ENCODE peak calls at places on chromosomes 16 and 17, in four cellular contexts. U is testis; E is ELF-1; Z is stimulated activated CD4-positive, alpha-beta T cell treated with anti-CD3 and anti-CD28 coated beads, Interleukin-12 subunit alpha, Interleukin-12 subunit beta, amount 100 ng/mL, for 48 hours. I is an unnamed sample.

GRCh38 chr17:81234506-81234855 is 4.4 kb downstream of the TEPSIN start:
- DNase-seq in U (no peak), E (no peak), Z (no peak), I (no peak)

GRCh38 chr17:1001640-1002411 is 4.9 kb downstream of the TIMM22 start:
- DNase-seq in U (no peak), E (no peak), Z (no peak), I (no peak)

GRCh38 chr17:2982854-2983636 is 80.4 kb downstream of the OR1D5 start:
- DNase-seq in U (peak), E (peak), Z (no peak), I (no peak)

GRCh38 chr17:50354776-50355175 is 8.8 kb downstream of the XYLT2 start:
- DNase-seq in U (no peak), E (no peak), Z (no peak), I (no peak)

GRCh38 chr17:36503456-36504155 is 17.1 kb downstream of the ZNHIT3 start:
- DNase-seq in U (no peak), E (no peak), Z (no peak), I (no peak)

GRCh38 chr16:2988590-2989099 is 8.4 kb upstream of the PKMYT1 start:
- DNase-seq in U (no peak), E (no peak), Z (no peak), I (no peak)

GRCh38 chr17:81923302-81924260 is 4.0 kb downstream of the MAFG start:
- DNase-seq in U (peak), E (peak), Z (no peak), I (no peak)

GRCh38 chr16:88854306-88855111 is 2.2 kb downstream of the GALNS start:
- DNase-seq in U (no peak), E (no peak), Z (no peak), I (no peak)

GRCh38 chr17:47719411-47720152 is 13.5 kb upstream of the TBX21 start:
- DNase-seq in U (no peak), E (no peak), Z (peak), I (no peak)

GRCh38 chr16:62256406-62256805 is 220.2 kb upstream of the CDH8 start:
- DNase-seq in U (no peak), E (no peak), Z (no peak), I (no peak)

GRCh38 chr17:30921544-30922196 is at the start of gene ADAP2:
- DNase-seq in U (peak), E (peak), Z (no peak), I (no peak)

GRCh38 chr16:69621225-69621624 is 55.5 kb downstream of the NFAT5 start:
- DNase-seq in U (no peak), E (no peak), Z (no peak), I (no peak)

GRCh38 chr16:69093974-69094373 is 11.5 kb upstream of the HAS3 start:
- DNase-seq in U (no peak), E (no peak), Z (no peak), I (no peak)

GRCh38 chr17:38541281-38541680 is 64.5 kb downstream of the SRCIN1 start:
- DNase-seq in U (no peak), E (no peak), Z (no peak), I (no peak)

GRCh38 chr17:75561927-75562603 is 25.5 kb upstream of the MYO15B start:
- DNase-seq in U (no peak), E (no peak), Z (no peak), I (no peak)

GRCh38 chr17:47620503-47621245 is 29.0 kb upstream of the KPNB1 start:
- DNase-seq in U (no peak), E (no peak), Z (no peak), I (peak)

GRCh38 chr17:2749784-2750181 is 331 bp upstream of the CCDC92B start:
- DNase-seq in U (peak), E (peak), Z (peak), I (no peak)

GRCh38 chr16:85856585-85856984 is 42.4 kb upstream of the IRF8 start:
- DNase-seq in U (no peak), E (no peak), Z (no peak), I (no peak)

GRCh38 chr17:57689254-57689653 is 55.8 kb downstream of the CCDC182 start:
- DNase-seq in U (no peak), E (no peak), Z (no peak), I (no peak)

GRCh38 chr16:67238806-67239470 is 8.3 kb downstream of the FHOD1 start:
- DNase-seq in U (no peak), E (no peak), Z (no peak), I (no peak)